ENCODE peak calls at places on chromosomes 4 and X, in six cellular contexts. One of them, this sample, is unnamed. For H3K4me1, the result is how much of the 10 kb centered on the place peaks cover.

GRCh38 chr4:75542824-75543223 is 13.0 kb upstream of the ODAPH start:
- DNase-seq in body of pancreas: no peak
- DNase-seq in uterus: no peak
- DNase-seq in NT2/D1: no peak
- DNase-seq in mucosa of descending colon: no peak
- DNase-seq in upper lobe of left lung: no peak
- DNase-seq in this sample: no peak

GRCh38 chr4:150886597-150886996 is 128.5 kb downstream of the LRBA start:
- DNase-seq in uterus: no peak
- DNase-seq in mucosa of descending colon: no peak
- DNase-seq in body of pancreas: no peak
- DNase-seq in upper lobe of left lung: no peak
- DNase-seq in NT2/D1: no peak
- DNase-seq in this sample: no peak

GRCh38 chr4:99389606-99390005 is 37.1 kb upstream of the ADH1C start:
- DNase-seq in upper lobe of left lung: no peak
- DNase-seq in NT2/D1: no peak
- DNase-seq in body of pancreas: no peak
- DNase-seq in uterus: peak
- DNase-seq in mucosa of descending colon: no peak
- DNase-seq in this sample: no peak

GRCh38 chr4:127609484-127609883 is 23.3 kb upstream of the INTU start:
- DNase-seq in upper lobe of left lung: no peak
- DNase-seq in NT2/D1: no peak
- DNase-seq in mucosa of descending colon: no peak
- DNase-seq in body of pancreas: no peak
- DNase-seq in uterus: no peak
- DNase-seq in this sample: no peak

GRCh38 chr4:182938213-182938645 is 21.0 kb upstream of the DCTD start:
- DNase-seq in NT2/D1: no peak
- DNase-seq in uterus: peak
- DNase-seq in mucosa of descending colon: peak
- DNase-seq in upper lobe of left lung: peak
- DNase-seq in body of pancreas: peak
- DNase-seq in this sample: peak

GRCh38 chrX:101482296-101482695 is 3.0 kb upstream of the ARMCX4 start:
- DNase-seq in NT2/D1: no peak
- DNase-seq in mucosa of descending colon: no peak
- DNase-seq in uterus: no peak
- DNase-seq in body of pancreas: no peak
- DNase-seq in upper lobe of left lung: no peak
- DNase-seq in this sample: no peak

GRCh38 chr4:7067523-7068278 is at the start of gene GRPEL1:
- DNase-seq in upper lobe of left lung: peak
- DNase-seq in body of pancreas: peak
- DNase-seq in mucosa of descending colon: peak
- DNase-seq in NT2/D1: peak
- DNase-seq in uterus: peak
- DNase-seq in this sample: peak

GRCh38 chr4:65747386-65747785 is 77.1 kb upstream of the EPHA5 start:
- DNase-seq in body of pancreas: no peak
- DNase-seq in upper lobe of left lung: no peak
- DNase-seq in NT2/D1: no peak
- DNase-seq in uterus: no peak
- DNase-seq in mucosa of descending colon: no peak
- DNase-seq in this sample: no peak

GRCh38 chrX:39981946-39982345 is 115.8 kb downstream of the BCOR start:
- DNase-seq in body of pancreas: no peak
- DNase-seq in uterus: no peak
- DNase-seq in NT2/D1: no peak
- DNase-seq in upper lobe of left lung: no peak
- DNase-seq in mucosa of descending colon: no peak
- DNase-seq in this sample: no peak

GRCh38 chr4:26116057-26116456 is 202.0 kb downstream of the SMIM20 start:
- DNase-seq in upper lobe of left lung: no peak
- DNase-seq in body of pancreas: no peak
- DNase-seq in mucosa of descending colon: no peak
- DNase-seq in uterus: no peak
- DNase-seq in NT2/D1: no peak
- DNase-seq in this sample: no peak

GRCh38 chr4:7391637-7392437 is 42.9 kb downstream of the PSAPL1 start:
- DNase-seq in mucosa of descending colon: no peak
- DNase-seq in upper lobe of left lung: no peak
- DNase-seq in uterus: peak
- DNase-seq in NT2/D1: no peak
- DNase-seq in body of pancreas: no peak
- DNase-seq in this sample: no peak

GRCh38 chrX:139691843-139692505 is 16.0 kb downstream of the MCF2 start:
- DNase-seq in NT2/D1: no peak
- DNase-seq in mucosa of descending colon: no peak
- DNase-seq in body of pancreas: no peak
- DNase-seq in upper lobe of left lung: peak
- DNase-seq in uterus: no peak
- DNase-seq in this sample: no peak

GRCh38 chr4:37439809-37440518 is 195.4 kb downstream of the NWD2 start:
- DNase-seq in uterus: no peak
- DNase-seq in mucosa of descending colon: no peak
- DNase-seq in upper lobe of left lung: no peak
- DNase-seq in body of pancreas: no peak
- DNase-seq in NT2/D1: no peak
- DNase-seq in this sample: peak

GRCh38 chr4:173360587-173361221 is 10.1 kb upstream of the SAP30 start:
- DNase-seq in uterus: no peak
- DNase-seq in NT2/D1: no peak
- DNase-seq in body of pancreas: no peak
- DNase-seq in upper lobe of left lung: no peak
- DNase-seq in mucosa of descending colon: no peak
- DNase-seq in this sample: peak

GRCh38 chr4:121127100-121127499 is 37.0 kb downstream of the TNIP3 start:
- DNase-seq in body of pancreas: no peak
- DNase-seq in NT2/D1: no peak
- DNase-seq in upper lobe of left lung: no peak
- DNase-seq in uterus: no peak
- DNase-seq in mucosa of descending colon: no peak
- DNase-seq in this sample: no peak

GRCh38 chr4:173943547-173943946 is 339.9 kb downstream of the FBXO8 start:
- DNase-seq in uterus: no peak
- DNase-seq in upper lobe of left lung: no peak
- DNase-seq in mucosa of descending colon: no peak
- DNase-seq in NT2/D1: no peak
- DNase-seq in body of pancreas: no peak
- DNase-seq in this sample: no peak

GRCh38 chrX:9163153-9163790 is 129.3 kb upstream of the FAM9B start:
- DNase-seq in NT2/D1: no peak
- DNase-seq in uterus: no peak
- DNase-seq in mucosa of descending colon: no peak
- DNase-seq in upper lobe of left lung: no peak
- DNase-seq in body of pancreas: no peak
- DNase-seq in this sample: no peak

GRCh38 chrX:2463973-2464676 is 36.7 kb downstream of the DHRSX start:
- DNase-seq in upper lobe of left lung: no peak
- DNase-seq in mucosa of descending colon: no peak
- DNase-seq in body of pancreas: no peak
- DNase-seq in uterus: no peak
- DNase-seq in NT2/D1: no peak
- DNase-seq in this sample: no peak

GRCh38 chr4:170017252-170017651 is 8.9 kb downstream of the MFAP3L start:
- DNase-seq in NT2/D1: no peak
- DNase-seq in upper lobe of left lung: no peak
- DNase-seq in mucosa of descending colon: no peak
- DNase-seq in body of pancreas: no peak
- DNase-seq in uterus: no peak
- DNase-seq in this sample: no peak

GRCh38 chrX:35665311-35665710 is 132.8 kb upstream of the MAGEB16 start:
- DNase-seq in body of pancreas: no peak
- DNase-seq in upper lobe of left lung: no peak
- DNase-seq in mucosa of descending colon: no peak
- DNase-seq in NT2/D1: no peak
- DNase-seq in uterus: no peak
- DNase-seq in this sample: no peak

GRCh38 chrX:124098089-124098488 is 136.6 kb downstream of the STAG2 start:
- DNase-seq in body of pancreas: no peak
- DNase-seq in mucosa of descending colon: no peak
- DNase-seq in uterus: no peak
- DNase-seq in NT2/D1: no peak
- DNase-seq in upper lobe of left lung: no peak
- DNase-seq in this sample: peak

GRCh38 chr4:105399535-105400161 is 74.2 kb downstream of the PPA2 start:
- DNase-seq in NT2/D1: no peak
- DNase-seq in upper lobe of left lung: no peak
- DNase-seq in uterus: no peak
- DNase-seq in mucosa of descending colon: no peak
- DNase-seq in body of pancreas: no peak
- DNase-seq in this sample: no peak

GRCh38 chr4:21991050-21991449 is 42.5 kb upstream of the KCNIP4 start:
- DNase-seq in body of pancreas: no peak
- DNase-seq in NT2/D1: no peak
- DNase-seq in uterus: no peak
- DNase-seq in upper lobe of left lung: no peak
- DNase-seq in mucosa of descending colon: peak
- DNase-seq in this sample: no peak

GRCh38 chrX:16646366-16647168 is 3.4 kb upstream of the S100G start:
- DNase-seq in NT2/D1: no peak
- DNase-seq in mucosa of descending colon: no peak
- DNase-seq in body of pancreas: no peak
- DNase-seq in upper lobe of left lung: no peak
- DNase-seq in uterus: no peak
- DNase-seq in this sample: peak

GRCh38 chr4:75142850-75143249 is 209.9 kb downstream of the PARM1 start:
- DNase-seq in mucosa of descending colon: no peak
- DNase-seq in upper lobe of left lung: no peak
- DNase-seq in NT2/D1: no peak
- DNase-seq in uterus: no peak
- DNase-seq in body of pancreas: no peak
- DNase-seq in this sample: no peak

GRCh38 chrX:20060961-20061868 is 55.5 kb downstream of the MAP7D2 start:
- DNase-seq in upper lobe of left lung: no peak
- DNase-seq in mucosa of descending colon: no peak
- DNase-seq in NT2/D1: no peak
- DNase-seq in body of pancreas: no peak
- DNase-seq in uterus: no peak
- DNase-seq in this sample: no peak

GRCh38 chr4:82045267-82045666 is 328.5 kb downstream of the HNRNPD start:
- DNase-seq in body of pancreas: no peak
- DNase-seq in upper lobe of left lung: no peak
- DNase-seq in NT2/D1: no peak
- DNase-seq in mucosa of descending colon: no peak
- DNase-seq in uterus: no peak
- DNase-seq in this sample: no peak

GRCh38 chr4:3801521-3801920 is 35.3 kb downstream of the ADRA2C start:
- DNase-seq in mucosa of descending colon: no peak
- DNase-seq in upper lobe of left lung: peak
- DNase-seq in NT2/D1: no peak
- DNase-seq in uterus: no peak
- DNase-seq in body of pancreas: no peak
- DNase-seq in this sample: no peak
- H3K4me1 ChIP-seq in mucosa of descending colon: under half
- H3K4me1 ChIP-seq in upper lobe of left lung: under half
- H3K4me1 ChIP-seq in NT2/D1: under half
- H3K4me1 ChIP-seq in uterus: under half
- H3K4me1 ChIP-seq in body of pancreas: under half
- H3K4me1 ChIP-seq in this sample: under half

DNA sequence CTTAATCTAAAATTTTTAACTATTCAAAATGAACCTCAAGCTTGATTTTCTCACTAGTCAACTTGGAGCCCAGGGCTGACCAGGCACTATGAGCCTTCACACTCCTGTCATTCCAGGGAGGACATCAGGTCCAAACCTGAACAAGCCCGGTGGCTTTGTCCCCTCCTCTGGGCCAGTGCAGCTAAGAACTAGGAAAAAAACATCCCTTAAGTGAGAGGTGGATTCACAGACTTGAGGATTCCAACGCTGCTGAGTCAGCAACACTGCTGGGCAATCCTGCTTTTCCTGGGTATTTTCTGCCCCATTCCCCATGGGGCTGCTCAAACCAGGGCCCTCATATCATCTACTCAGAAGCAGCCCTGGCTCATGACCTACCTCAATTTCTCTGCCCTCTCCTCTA is 4.0 kb downstream of the RNF212 start:
- DNase-seq in NT2/D1: no peak
- DNase-seq in body of pancreas: no peak
- DNase-seq in upper lobe of left lung: no peak
- DNase-seq in uterus: no peak
- DNase-seq in mucosa of descending colon: no peak
- DNase-seq in this sample: no peak
- H3K4me1 ChIP-seq in NT2/D1: under half
- H3K4me1 ChIP-seq in body of pancreas: half or more
- H3K4me1 ChIP-seq in upper lobe of left lung: under half
- H3K4me1 ChIP-seq in uterus: under half
- H3K4me1 ChIP-seq in mucosa of descending colon: under half
- H3K4me1 ChIP-seq in this sample: under half

GRCh38 chr4:147547314-147548056 is 66.6 kb downstream of the EDNRA start:
- DNase-seq in uterus: no peak
- DNase-seq in upper lobe of left lung: no peak
- DNase-seq in mucosa of descending colon: no peak
- DNase-seq in body of pancreas: no peak
- DNase-seq in NT2/D1: no peak
- DNase-seq in this sample: no peak
- H3K4me1 ChIP-seq in uterus: under half
- H3K4me1 ChIP-seq in upper lobe of left lung: under half
- H3K4me1 ChIP-seq in mucosa of descending colon: under half
- H3K4me1 ChIP-seq in body of pancreas: under half
- H3K4me1 ChIP-seq in NT2/D1: under half
- H3K4me1 ChIP-seq in this sample: under half

DNA sequence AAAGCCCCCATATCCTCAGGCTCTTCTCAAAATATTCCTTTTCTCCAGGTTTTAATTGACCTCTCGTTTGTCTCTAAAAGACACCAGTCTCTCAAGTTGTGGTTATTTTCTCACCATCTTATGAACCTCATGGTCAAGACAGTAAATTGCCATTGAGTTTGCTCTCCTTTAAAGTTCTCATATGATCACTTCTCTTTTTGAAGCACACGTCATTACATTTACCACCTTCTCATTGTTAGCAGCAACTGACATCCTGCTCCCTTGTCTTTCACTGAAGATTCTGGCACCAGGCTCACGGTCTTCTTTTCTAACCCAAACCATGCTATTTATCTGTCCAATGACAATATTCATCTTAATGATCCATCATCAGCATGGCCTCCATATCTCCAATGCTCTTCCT is 324.2 kb downstream of the TMA16 start:
- DNase-seq in NT2/D1: no peak
- DNase-seq in upper lobe of left lung: no peak
- DNase-seq in body of pancreas: no peak
- DNase-seq in mucosa of descending colon: no peak
- DNase-seq in uterus: no peak
- DNase-seq in this sample: no peak
- H3K4me1 ChIP-seq in NT2/D1: under half
- H3K4me1 ChIP-seq in upper lobe of left lung: under half
- H3K4me1 ChIP-seq in body of pancreas: under half
- H3K4me1 ChIP-seq in mucosa of descending colon: under half
- H3K4me1 ChIP-seq in uterus: under half
- H3K4me1 ChIP-seq in this sample: under half

DNA sequence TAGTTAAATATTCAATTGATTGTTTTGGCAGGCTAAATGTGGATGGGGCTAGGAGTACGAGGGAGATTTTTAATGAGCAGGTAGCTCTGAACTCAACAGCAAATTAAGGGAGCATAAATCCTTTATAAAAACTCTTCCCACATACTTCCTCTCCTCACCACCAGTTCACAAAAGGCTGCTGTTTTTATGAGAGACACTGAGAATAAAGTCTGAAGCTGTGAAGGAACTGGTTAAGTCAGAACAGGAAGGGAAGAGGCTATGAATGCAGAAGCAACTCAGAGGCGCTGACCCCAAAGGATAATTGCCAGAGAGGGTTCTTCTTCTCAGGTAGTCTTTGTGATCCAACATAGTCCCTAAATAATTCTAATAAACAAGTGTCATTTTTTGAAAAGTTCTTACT is 406.1 kb downstream of the GPM6A start:
- DNase-seq in mucosa of descending colon: no peak
- DNase-seq in body of pancreas: no peak
- DNase-seq in uterus: no peak
- DNase-seq in NT2/D1: no peak
- DNase-seq in upper lobe of left lung: no peak
- DNase-seq in this sample: no peak
- H3K4me1 ChIP-seq in mucosa of descending colon: under half
- H3K4me1 ChIP-seq in body of pancreas: under half
- H3K4me1 ChIP-seq in uterus: under half
- H3K4me1 ChIP-seq in NT2/D1: under half
- H3K4me1 ChIP-seq in upper lobe of left lung: under half
- H3K4me1 ChIP-seq in this sample: under half